ENCODE peak calls at places on chromosomes 4 and X, in ten cellular contexts. I is kidney, J is HCT116, Y is astrocyte, M is omental fat pad, K is stromal cell of bone marrow, V is cerebellar cortex, L is mesothelial cell of epicardium, Q is mammary epithelial cell, X is H4. E is an unnamed sample.

GRCh38 chr4:142126890-142127497 is 490.6 kb downstream of the IL15 start:
- DNase-seq in J (peak; percentile 66), V (peak; percentile 73), X (peak; percentile 64), L (peak; percentile 54), Y (peak; percentile 56), K (peak; percentile 48), I (no peak), Q (peak; percentile 41), M (no peak), E (peak; percentile 22)

GRCh38 chrX:72021975-72022374 is 109.7 kb downstream of the RTL5 start:
- DNase-seq in Y (no peak), V (no peak), Q (no peak), M (no peak), X (no peak), K (no peak), J (no peak), L (no peak), I (peak; percentile 28), E (no peak)

GRCh38 chr4:145716200-145716599 is 36.3 kb downstream of the C4orf51 start:
- DNase-seq in Q (no peak), Y (peak; percentile 10), J (no peak), K (no peak), I (no peak), M (no peak), L (no peak), V (no peak), X (no peak), E (no peak)

GRCh38 chr4:93791570-93792195 is 36.9 kb upstream of the ATOH1 start:
- DNase-seq in L (peak; percentile 71), V (peak; percentile 66), I (no peak), J (peak; percentile 55), Q (peak; percentile 26), Y (peak; percentile 7), M (peak; percentile 31), X (peak; percentile 52), K (peak; percentile 20), E (no peak)

GRCh38 chr4:15948826-15949225 is 10.3 kb upstream of the FGFBP1 start:
- DNase-seq in V (no peak), L (no peak), Q (no peak), J (no peak), X (no peak), I (no peak), M (no peak), K (no peak), Y (no peak), E (no peak)

GRCh38 chrX:130626521-130626920 is 224.7 kb downstream of the RBMX2 start:
- DNase-seq in L (no peak), Q (no peak), V (no peak), Y (peak; percentile 36), X (no peak), M (no peak), K (peak; percentile 4), I (no peak), J (no peak), E (no peak)

GRCh38 chr4:87620491-87620890 is 12.2 kb downstream of the DSPP start:
- DNase-seq in M (no peak), K (no peak), X (no peak), I (no peak), Y (no peak), J (no peak), Q (no peak), L (no peak), V (no peak), E (no peak)

GRCh38 chr4:1097553-1097952 is 15.8 kb downstream of the RNF212 start:
- DNase-seq in J (no peak), I (no peak), V (no peak), X (no peak), L (peak; percentile 7), K (no peak), M (no peak), Y (no peak), Q (no peak), E (no peak)

GRCh38 chrX:154775611-154776349 is 13.1 kb downstream of the DKC1 start:
- DNase-seq in L (no peak), M (no peak), I (peak; percentile 74), V (no peak), Q (peak; percentile 23), J (no peak), K (no peak), X (no peak), Y (no peak), E (no peak)

GRCh38 chr4:99630857-99631256 is 26.8 kb downstream of the C4orf54 start:
- DNase-seq in K (no peak), I (no peak), Y (no peak), L (no peak), J (no peak), M (no peak), V (no peak), Q (no peak), X (no peak), E (no peak)

GRCh38 chr4:94603170-94603747 is 151.5 kb downstream of the PDLIM5 start:
- DNase-seq in M (no peak), L (no peak), Q (peak; percentile 20), I (no peak), K (peak; percentile 19), J (no peak), X (peak; percentile 23), V (no peak), Y (peak; percentile 74), E (no peak)

E was measured in NCI-H1092.